ENCODE peak calls at places on chromosomes 1 and 21, in ten cellular contexts. One of them, this sample, is unnamed. For H3K4me1, the result is how much of the 10 kb centered on the place peaks cover.

GRCh38 chr1:19845166-19845954 is 30.3 kb upstream of the RNF186 start:
- DNase-seq in GM23248: no peak
- DNase-seq in fibroblast of lung: peak
- DNase-seq in right cardiac atrium: no peak
- DNase-seq in CD8-positive, alpha-beta memory T cell: no peak
- DNase-seq in CD8-positive, alpha-beta T cell: no peak
- DNase-seq in adipocyte: no peak
- DNase-seq in heart right ventricle: no peak
- DNase-seq in hepatocyte: no peak
- DNase-seq in lower lobe of right lung: no peak
- DNase-seq in this sample: no peak

GRCh38 chr1:229836324-229836723 is 210.3 kb downstream of the URB2 start:
- DNase-seq in GM23248: no peak
- DNase-seq in fibroblast of lung: no peak
- DNase-seq in right cardiac atrium: no peak
- DNase-seq in CD8-positive, alpha-beta memory T cell: no peak
- DNase-seq in CD8-positive, alpha-beta T cell: no peak
- DNase-seq in adipocyte: no peak
- DNase-seq in heart right ventricle: no peak
- DNase-seq in hepatocyte: no peak
- DNase-seq in lower lobe of right lung: no peak
- DNase-seq in this sample: no peak

GRCh38 chr1:193763313-193763712 is 576.9 kb upstream of the B3GALT2 start:
- DNase-seq in GM23248: peak
- DNase-seq in fibroblast of lung: peak
- DNase-seq in right cardiac atrium: no peak
- DNase-seq in CD8-positive, alpha-beta memory T cell: no peak
- DNase-seq in CD8-positive, alpha-beta T cell: no peak
- DNase-seq in adipocyte: peak
- DNase-seq in heart right ventricle: no peak
- DNase-seq in hepatocyte: no peak
- DNase-seq in lower lobe of right lung: no peak
- DNase-seq in this sample: no peak

GRCh38 chr1:157140068-157140588 is 1.9 kb upstream of the ETV3 start:
- DNase-seq in GM23248: peak
- DNase-seq in fibroblast of lung: no peak
- DNase-seq in right cardiac atrium: no peak
- DNase-seq in CD8-positive, alpha-beta memory T cell: no peak
- DNase-seq in CD8-positive, alpha-beta T cell: no peak
- DNase-seq in adipocyte: no peak
- DNase-seq in heart right ventricle: no peak
- DNase-seq in hepatocyte: no peak
- DNase-seq in lower lobe of right lung: no peak
- DNase-seq in this sample: no peak

GRCh38 chr1:67853704-67854103 is 20.4 kb upstream of the GNG12 start:
- DNase-seq in GM23248: peak
- DNase-seq in fibroblast of lung: peak
- DNase-seq in right cardiac atrium: peak
- DNase-seq in CD8-positive, alpha-beta memory T cell: no peak
- DNase-seq in CD8-positive, alpha-beta T cell: no peak
- DNase-seq in adipocyte: peak
- DNase-seq in heart right ventricle: peak
- DNase-seq in hepatocyte: peak
- DNase-seq in lower lobe of right lung: peak
- DNase-seq in this sample: peak

GRCh38 chr1:10943991-10944730 is 68.3 kb upstream of the TARDBP start:
- DNase-seq in GM23248: peak
- DNase-seq in fibroblast of lung: peak
- DNase-seq in right cardiac atrium: no peak
- DNase-seq in CD8-positive, alpha-beta memory T cell: no peak
- DNase-seq in CD8-positive, alpha-beta T cell: no peak
- DNase-seq in adipocyte: peak
- DNase-seq in heart right ventricle: peak
- DNase-seq in hepatocyte: peak
- DNase-seq in lower lobe of right lung: peak
- DNase-seq in this sample: no peak

GRCh38 chr21:36743008-36743407 is 44.1 kb downstream of the SIM2 start:
- DNase-seq in GM23248: no peak
- DNase-seq in fibroblast of lung: no peak
- DNase-seq in right cardiac atrium: no peak
- DNase-seq in CD8-positive, alpha-beta memory T cell: no peak
- DNase-seq in CD8-positive, alpha-beta T cell: no peak
- DNase-seq in adipocyte: no peak
- DNase-seq in heart right ventricle: no peak
- DNase-seq in hepatocyte: no peak
- DNase-seq in lower lobe of right lung: no peak
- DNase-seq in this sample: no peak

GRCh38 chr1:50969611-50970507 is at the start of gene CDKN2C:
- DNase-seq in GM23248: peak
- DNase-seq in fibroblast of lung: peak
- DNase-seq in right cardiac atrium: peak
- DNase-seq in CD8-positive, alpha-beta memory T cell: peak
- DNase-seq in CD8-positive, alpha-beta T cell: peak
- DNase-seq in adipocyte: peak
- DNase-seq in heart right ventricle: peak
- DNase-seq in hepatocyte: peak
- DNase-seq in lower lobe of right lung: peak
- DNase-seq in this sample: peak

DNA sequence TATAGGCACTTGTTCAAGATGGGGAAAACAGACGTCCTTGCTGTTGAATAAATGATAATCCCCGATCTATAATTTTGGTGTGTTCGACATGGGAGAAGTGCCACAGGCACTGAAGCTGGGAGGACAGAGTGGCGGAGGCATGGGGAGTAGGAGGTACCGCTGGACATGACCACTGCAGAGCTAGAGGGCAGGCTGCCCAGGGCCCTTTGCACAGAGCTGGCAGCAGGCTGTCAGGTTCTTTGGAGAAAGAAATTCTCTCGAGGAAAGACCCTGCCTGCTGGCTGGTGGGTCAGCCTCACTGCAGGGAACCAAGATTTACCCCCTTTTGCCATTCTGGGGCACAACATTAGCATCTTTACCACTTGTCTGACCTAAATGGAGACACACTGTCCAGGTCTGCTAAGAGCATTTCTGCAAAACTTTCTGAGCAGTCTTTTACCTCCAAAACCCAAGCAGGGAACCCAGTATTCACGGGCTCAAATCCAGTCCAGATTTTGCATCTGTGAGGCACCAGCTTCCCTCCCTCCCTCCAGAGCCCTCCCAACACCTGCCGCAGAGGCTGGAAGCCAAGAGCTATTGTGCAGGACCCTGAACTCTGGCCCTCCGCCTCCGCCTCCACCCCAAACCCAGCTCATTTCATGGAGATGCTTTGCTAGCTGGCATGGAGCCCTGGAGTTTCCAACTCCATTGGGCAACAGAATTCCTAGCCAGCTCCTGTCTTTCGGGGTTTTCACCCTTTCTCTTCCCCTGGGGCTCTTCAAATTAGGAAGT is 142.3 kb downstream of the PLXNA2 start:
- DNase-seq in GM23248: peak
- DNase-seq in fibroblast of lung: peak
- DNase-seq in right cardiac atrium: peak
- DNase-seq in CD8-positive, alpha-beta memory T cell: no peak
- DNase-seq in CD8-positive, alpha-beta T cell: no peak
- DNase-seq in adipocyte: peak
- DNase-seq in heart right ventricle: no peak
- DNase-seq in hepatocyte: no peak
- DNase-seq in lower lobe of right lung: no peak
- DNase-seq in this sample: no peak
- H3K4me1 ChIP-seq in GM23248: under half
- H3K4me1 ChIP-seq in fibroblast of lung: under half
- H3K4me1 ChIP-seq in right cardiac atrium: under half
- H3K4me1 ChIP-seq in CD8-positive, alpha-beta memory T cell: under half
- H3K4me1 ChIP-seq in CD8-positive, alpha-beta T cell: under half
- H3K4me1 ChIP-seq in adipocyte: under half
- H3K4me1 ChIP-seq in heart right ventricle: under half
- H3K4me1 ChIP-seq in hepatocyte: under half
- H3K4me1 ChIP-seq in lower lobe of right lung: under half
- H3K4me1 ChIP-seq in this sample: under half

GRCh38 chr21:33767236-33767635 is 124.9 kb downstream of the ITSN1 start:
- DNase-seq in GM23248: peak
- DNase-seq in fibroblast of lung: no peak
- DNase-seq in right cardiac atrium: no peak
- DNase-seq in CD8-positive, alpha-beta memory T cell: no peak
- DNase-seq in CD8-positive, alpha-beta T cell: no peak
- DNase-seq in adipocyte: no peak
- DNase-seq in heart right ventricle: no peak
- DNase-seq in hepatocyte: no peak
- DNase-seq in lower lobe of right lung: no peak
- DNase-seq in this sample: no peak

GRCh38 chr21:33771976-33772375 is 129.7 kb downstream of the ITSN1 start:
- DNase-seq in GM23248: no peak
- DNase-seq in fibroblast of lung: no peak
- DNase-seq in right cardiac atrium: no peak
- DNase-seq in CD8-positive, alpha-beta memory T cell: no peak
- DNase-seq in CD8-positive, alpha-beta T cell: no peak
- DNase-seq in adipocyte: no peak
- DNase-seq in heart right ventricle: no peak
- DNase-seq in hepatocyte: no peak
- DNase-seq in lower lobe of right lung: no peak
- DNase-seq in this sample: peak

GRCh38 chr21:33770542-33770941 is 128.2 kb downstream of the ITSN1 start:
- DNase-seq in GM23248: no peak
- DNase-seq in fibroblast of lung: no peak
- DNase-seq in right cardiac atrium: no peak
- DNase-seq in CD8-positive, alpha-beta memory T cell: no peak
- DNase-seq in CD8-positive, alpha-beta T cell: no peak
- DNase-seq in adipocyte: no peak
- DNase-seq in heart right ventricle: no peak
- DNase-seq in hepatocyte: no peak
- DNase-seq in lower lobe of right lung: no peak
- DNase-seq in this sample: no peak

GRCh38 chr21:33767960-33768359 is 125.7 kb downstream of the ITSN1 start:
- DNase-seq in GM23248: peak
- DNase-seq in fibroblast of lung: no peak
- DNase-seq in right cardiac atrium: no peak
- DNase-seq in CD8-positive, alpha-beta memory T cell: no peak
- DNase-seq in CD8-positive, alpha-beta T cell: no peak
- DNase-seq in adipocyte: no peak
- DNase-seq in heart right ventricle: no peak
- DNase-seq in hepatocyte: no peak
- DNase-seq in lower lobe of right lung: no peak
- DNase-seq in this sample: no peak

DNA sequence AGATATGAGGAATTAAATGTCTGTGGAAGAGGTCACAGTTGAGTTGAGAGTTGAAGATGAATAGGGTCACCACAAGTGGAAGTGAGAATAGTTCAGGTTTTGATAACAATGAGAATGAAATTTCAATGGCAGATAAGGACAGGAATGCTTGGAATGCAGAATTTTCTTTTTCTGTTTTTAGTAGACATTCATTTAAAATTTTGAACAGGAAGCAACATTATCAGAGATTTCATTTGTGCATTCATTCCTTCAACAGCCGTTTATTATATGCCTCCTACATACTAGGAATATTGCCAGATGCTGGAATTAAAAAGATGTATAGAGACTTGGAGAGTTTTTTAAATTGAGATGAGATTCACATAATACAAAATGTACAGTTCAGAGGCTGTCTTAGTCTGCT is 126.8 kb downstream of the ITSN1 start:
- DNase-seq in GM23248: no peak
- DNase-seq in fibroblast of lung: no peak
- DNase-seq in right cardiac atrium: no peak
- DNase-seq in CD8-positive, alpha-beta memory T cell: no peak
- DNase-seq in CD8-positive, alpha-beta T cell: no peak
- DNase-seq in adipocyte: no peak
- DNase-seq in heart right ventricle: no peak
- DNase-seq in hepatocyte: no peak
- DNase-seq in lower lobe of right lung: no peak
- DNase-seq in this sample: no peak
- H3K4me1 ChIP-seq in GM23248: under half
- H3K4me1 ChIP-seq in fibroblast of lung: under half
- H3K4me1 ChIP-seq in right cardiac atrium: under half
- H3K4me1 ChIP-seq in CD8-positive, alpha-beta memory T cell: under half
- H3K4me1 ChIP-seq in CD8-positive, alpha-beta T cell: under half
- H3K4me1 ChIP-seq in adipocyte: under half
- H3K4me1 ChIP-seq in heart right ventricle: under half
- H3K4me1 ChIP-seq in hepatocyte: under half
- H3K4me1 ChIP-seq in lower lobe of right lung: under half
- H3K4me1 ChIP-seq in this sample: under half

GRCh38 chr1:63873751-63874150 is 99.9 kb downstream of the ROR1 start:
- DNase-seq in GM23248: peak
- DNase-seq in fibroblast of lung: peak
- DNase-seq in right cardiac atrium: no peak
- DNase-seq in CD8-positive, alpha-beta memory T cell: no peak
- DNase-seq in CD8-positive, alpha-beta T cell: no peak
- DNase-seq in adipocyte: peak
- DNase-seq in heart right ventricle: no peak
- DNase-seq in hepatocyte: no peak
- DNase-seq in lower lobe of right lung: no peak
- DNase-seq in this sample: no peak
- H3K4me1 ChIP-seq in GM23248: half or more
- H3K4me1 ChIP-seq in fibroblast of lung: under half
- H3K4me1 ChIP-seq in right cardiac atrium: under half
- H3K4me1 ChIP-seq in CD8-positive, alpha-beta memory T cell: under half
- H3K4me1 ChIP-seq in CD8-positive, alpha-beta T cell: under half
- H3K4me1 ChIP-seq in adipocyte: half or more
- H3K4me1 ChIP-seq in heart right ventricle: under half
- H3K4me1 ChIP-seq in hepatocyte: under half
- H3K4me1 ChIP-seq in lower lobe of right lung: under half
- H3K4me1 ChIP-seq in this sample: under half

GRCh38 chr1:12059722-12060464 is 3.2 kb upstream of the TNFRSF8 start:
- DNase-seq in GM23248: no peak
- DNase-seq in fibroblast of lung: no peak
- DNase-seq in right cardiac atrium: no peak
- DNase-seq in CD8-positive, alpha-beta memory T cell: no peak
- DNase-seq in CD8-positive, alpha-beta T cell: no peak
- DNase-seq in adipocyte: no peak
- DNase-seq in heart right ventricle: no peak
- DNase-seq in hepatocyte: no peak
- DNase-seq in lower lobe of right lung: no peak
- DNase-seq in this sample: no peak

GRCh38 chr1:12065872-12066271 is 2.8 kb downstream of the TNFRSF8 start:
- DNase-seq in GM23248: no peak
- DNase-seq in fibroblast of lung: no peak
- DNase-seq in right cardiac atrium: no peak
- DNase-seq in CD8-positive, alpha-beta memory T cell: no peak
- DNase-seq in CD8-positive, alpha-beta T cell: no peak
- DNase-seq in adipocyte: no peak
- DNase-seq in heart right ventricle: no peak
- DNase-seq in hepatocyte: no peak
- DNase-seq in lower lobe of right lung: no peak
- DNase-seq in this sample: no peak

GRCh38 chr1:12060500-12060899 is 2.6 kb upstream of the TNFRSF8 start:
- DNase-seq in GM23248: no peak
- DNase-seq in fibroblast of lung: no peak
- DNase-seq in right cardiac atrium: no peak
- DNase-seq in CD8-positive, alpha-beta memory T cell: no peak
- DNase-seq in CD8-positive, alpha-beta T cell: no peak
- DNase-seq in adipocyte: no peak
- DNase-seq in heart right ventricle: no peak
- DNase-seq in hepatocyte: no peak
- DNase-seq in lower lobe of right lung: no peak
- DNase-seq in this sample: no peak

GRCh38 chr1:12064073-12064969 is 1.2 kb downstream of the TNFRSF8 start:
- DNase-seq in GM23248: no peak
- DNase-seq in fibroblast of lung: no peak
- DNase-seq in right cardiac atrium: no peak
- DNase-seq in CD8-positive, alpha-beta memory T cell: no peak
- DNase-seq in CD8-positive, alpha-beta T cell: no peak
- DNase-seq in adipocyte: no peak
- DNase-seq in heart right ventricle: no peak
- DNase-seq in hepatocyte: no peak
- DNase-seq in lower lobe of right lung: no peak
- DNase-seq in this sample: no peak

GRCh38 chr1:12063141-12064072 is at the start of gene TNFRSF8:
- DNase-seq in GM23248: peak
- DNase-seq in fibroblast of lung: peak
- DNase-seq in right cardiac atrium: no peak
- DNase-seq in CD8-positive, alpha-beta memory T cell: peak
- DNase-seq in CD8-positive, alpha-beta T cell: peak
- DNase-seq in adipocyte: peak
- DNase-seq in heart right ventricle: no peak
- DNase-seq in hepatocyte: no peak
- DNase-seq in lower lobe of right lung: no peak
- DNase-seq in this sample: no peak
- H3K4me1 ChIP-seq in GM23248: under half
- H3K4me1 ChIP-seq in fibroblast of lung: under half
- H3K4me1 ChIP-seq in right cardiac atrium: under half
- H3K4me1 ChIP-seq in CD8-positive, alpha-beta memory T cell: under half
- H3K4me1 ChIP-seq in CD8-positive, alpha-beta T cell: under half
- H3K4me1 ChIP-seq in adipocyte: under half
- H3K4me1 ChIP-seq in heart right ventricle: under half
- H3K4me1 ChIP-seq in hepatocyte: under half
- H3K4me1 ChIP-seq in lower lobe of right lung: under half
- H3K4me1 ChIP-seq in this sample: under half